ENCODE peak calls at places on chromosomes 12 and 14, in six cellular contexts. W, P, I, D, N and B are unnamed samples.

GRCh38 chr12:91381309-91381804 is 198.7 kb upstream of the DCN start:
- DNase-seq in W (no peak), P (peak; percentile 91), I (peak; percentile 40), D (no peak), N (no peak), B (peak; percentile 81)

GRCh38 chr14:49972840-49973239 is 80.0 kb downstream of the ARF6 start:
- DNase-seq in W (peak; percentile 71), P (peak; percentile 89), I (peak; percentile 97), D (no peak), N (peak; percentile 95), B (peak; percentile 89)

GRCh38 chr12:48810817-48811453 is 7.4 kb upstream of the CACNB3 start:
- DNase-seq in W (no peak), P (peak; percentile 99), I (peak; percentile 62), D (no peak), N (peak; percentile 67), B (peak; percentile 47)

GRCh38 chr12:115374480-115375187 is 690.7 kb upstream of the TBX3 start:
- DNase-seq in W (no peak), P (no peak), I (no peak), D (no peak), N (no peak), B (peak; percentile 86)

GRCh38 chr12:44286821-44287220 is 450.9 kb downstream of the TMEM117 start:
- DNase-seq in W (no peak), P (no peak), I (no peak), D (no peak), N (no peak), B (no peak)

GRCh38 chr14:103803661-103804060 is 43.7 kb downstream of the PPP1R13B start:
- DNase-seq in W (no peak), P (no peak), I (peak; percentile 28), D (no peak), N (no peak), B (peak; percentile 78)

GRCh38 chr12:8033153-8034044 is 883 bp downstream of the FOXJ2 start:
- DNase-seq in W (no peak), P (peak; percentile 38), I (peak; percentile 26), D (peak; percentile 88), N (peak; percentile 43), B (peak; percentile 41)

GRCh38 chr14:89040080-89040437 is 215.6 kb downstream of the TTC8 start:
- DNase-seq in W (no peak), P (no peak), I (no peak), D (no peak), N (no peak), B (no peak)

GRCh38 chr12:18250313-18250916 is 10.9 kb upstream of the PIK3C2G start:
- DNase-seq in W (peak; percentile 54), P (peak; percentile 84), I (peak; percentile 75), D (no peak), N (no peak), B (peak; percentile 58)

GRCh38 chr12:14957769-14958168 is 3.6 kb downstream of the ARHGDIB start:
- DNase-seq in W (no peak), P (no peak), I (no peak), D (no peak), N (no peak), B (no peak)
- H4K20me1 ChIP-seq in W (no peaks in the 10 kb centered on the region), P (no peaks in the 10 kb centered on the region), I (no peaks in the 10 kb centered on the region), D (no peaks in the 10 kb centered on the region), N (no peaks in the 10 kb centered on the region), B (no peaks in the 10 kb centered on the region)

DNA sequence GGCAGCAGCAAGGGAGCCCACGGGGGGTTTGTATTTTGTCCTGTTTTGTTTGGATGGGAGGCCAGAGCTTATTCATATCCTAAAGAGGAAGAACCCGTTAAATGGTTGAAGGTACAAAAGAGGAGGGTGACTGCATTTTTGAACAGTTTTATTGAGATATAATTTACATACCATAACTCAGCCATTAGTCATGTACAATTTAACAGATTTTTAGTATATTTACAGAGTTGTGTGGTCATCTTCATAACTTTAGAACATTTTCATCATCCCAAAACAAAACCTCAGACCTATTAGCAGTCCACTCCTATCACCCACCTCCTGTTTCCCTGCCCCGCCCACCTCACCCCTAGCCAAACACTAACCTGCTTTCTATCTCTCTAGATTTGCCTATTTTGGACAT is 12.6 kb downstream of the NRDE2 start:
- DNase-seq in W (no peak), P (no peak), I (peak; percentile 45), D (no peak), N (no peak), B (no peak)
- H4K20me1 ChIP-seq in W (no peaks in the 10 kb centered on the region), P (no peaks in the 10 kb centered on the region), I (peaks cover 5% of the 10 kb centered on the region), D (no peaks in the 10 kb centered on the region), N (no peaks in the 10 kb centered on the region), B (no peaks in the 10 kb centered on the region)

GRCh38 chr12:110555509-110556406 is 27.4 kb downstream of the PPTC7 start:
- DNase-seq in W (no peak), P (peak; percentile 84), I (peak; percentile 32), D (no peak), N (peak; percentile 43), B (peak; percentile 76)
- H4K20me1 ChIP-seq in W (peaks cover 5% of the 10 kb centered on the region), P (no peaks in the 10 kb centered on the region), I (peaks cover 28% of the 10 kb centered on the region), D (peaks cover 6% of the 10 kb centered on the region), N (peaks cover 28% of the 10 kb centered on the region), B (no peaks in the 10 kb centered on the region)

DNA sequence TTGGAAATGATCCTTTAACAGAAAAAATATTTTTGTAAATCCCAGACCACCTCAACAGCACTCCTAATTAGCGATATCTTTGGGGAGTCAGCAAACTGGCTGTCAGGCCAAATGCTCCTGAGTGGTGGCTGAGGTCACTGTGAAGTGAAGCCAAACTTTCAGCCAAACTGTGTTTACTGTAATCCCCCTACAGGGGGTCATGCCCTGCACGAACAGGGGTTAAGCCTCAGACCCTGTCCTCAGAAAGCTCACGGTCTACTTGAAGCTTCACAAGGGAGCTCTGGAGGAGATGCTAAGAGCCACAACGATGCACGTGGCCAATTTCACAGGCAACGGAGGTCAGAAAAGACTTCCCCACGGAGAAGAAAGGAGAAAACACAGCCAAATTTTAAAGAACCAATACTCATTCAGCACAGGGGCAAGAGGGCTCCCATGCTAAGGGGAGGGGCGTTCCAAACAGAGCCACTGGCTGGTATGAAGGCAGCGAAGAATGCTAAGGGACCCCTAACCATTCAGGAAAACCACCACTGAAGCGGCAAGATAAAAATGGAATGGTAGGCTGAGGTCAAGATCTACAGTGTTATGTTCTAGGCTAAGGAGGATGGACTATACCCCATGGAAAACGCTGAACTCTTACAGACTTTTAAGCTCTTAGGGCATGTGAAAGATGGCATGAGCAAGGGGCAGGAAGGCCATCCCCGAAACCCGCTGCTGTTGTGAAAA is 105.4 kb downstream of the ITPR2 start:
- DNase-seq in W (no peak), P (no peak), I (no peak), D (no peak), N (no peak), B (no peak)
- H4K20me1 ChIP-seq in W (no peaks in the 10 kb centered on the region), P (no peaks in the 10 kb centered on the region), I (no peaks in the 10 kb centered on the region), D (no peaks in the 10 kb centered on the region), N (no peaks in the 10 kb centered on the region), B (no peaks in the 10 kb centered on the region)

DNA sequence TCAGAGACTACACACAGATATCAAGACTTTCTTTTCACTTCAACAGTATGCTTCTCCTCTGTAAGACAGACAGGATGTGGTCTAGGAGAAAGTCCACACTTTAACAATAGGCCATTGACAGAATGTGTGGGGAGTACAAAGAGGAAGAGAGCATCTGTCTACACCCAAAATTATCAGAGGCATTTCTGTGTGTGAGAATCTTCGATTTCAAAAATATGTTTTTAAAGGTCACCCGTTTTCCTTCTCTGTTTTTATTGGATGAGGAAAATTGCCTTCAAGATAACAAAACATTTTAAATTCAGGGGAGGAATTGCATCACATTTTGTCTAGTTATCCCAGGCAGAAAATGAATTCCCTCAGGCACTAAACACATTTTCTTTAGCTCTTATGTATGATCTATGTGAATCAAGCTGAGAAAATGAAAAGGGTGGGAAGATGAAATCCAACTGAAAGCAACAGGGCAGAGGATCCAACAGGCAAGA is 16.4 kb downstream of the NAV3 start:
- DNase-seq in W (no peak), P (no peak), I (peak; percentile 39), D (no peak), N (no peak), B (peak; percentile 67)
- H4K20me1 ChIP-seq in W (no peaks in the 10 kb centered on the region), P (no peaks in the 10 kb centered on the region), I (peaks cover 14% of the 10 kb centered on the region), D (no peaks in the 10 kb centered on the region), N (no peaks in the 10 kb centered on the region), B (no peaks in the 10 kb centered on the region)

GRCh38 chr12:132726386-132726785 is 15.7 kb downstream of the PGAM5 start:
- DNase-seq in W (no peak), P (no peak), I (no peak), D (no peak), N (no peak), B (no peak)

GRCh38 chr12:132720606-132721005 is 10.0 kb downstream of the PGAM5 start:
- DNase-seq in W (no peak), P (no peak), I (no peak), D (no peak), N (no peak), B (no peak)

GRCh38 chr12:132724506-132725220 is 14.0 kb downstream of the PGAM5 start:
- DNase-seq in W (no peak), P (no peak), I (no peak), D (no peak), N (no peak), B (no peak)

GRCh38 chr12:132723015-132723763 is 12.5 kb downstream of the PGAM5 start:
- DNase-seq in W (no peak), P (no peak), I (no peak), D (no peak), N (no peak), B (no peak)

GRCh38 chr12:132723764-132724140 is 13.1 kb downstream of the PGAM5 start:
- DNase-seq in W (no peak), P (no peak), I (no peak), D (no peak), N (no peak), B (no peak)
- H4K20me1 ChIP-seq in W (peaks cover 3% of the 10 kb centered on the region), P (no peaks in the 10 kb centered on the region), I (peaks cover 28% of the 10 kb centered on the region), D (no peaks in the 10 kb centered on the region), N (peaks cover 58% of the 10 kb centered on the region), B (no peaks in the 10 kb centered on the region)

GRCh38 chr12:131988054-131988796 is 38.5 kb downstream of the EP400 start:
- DNase-seq in W (no peak), P (no peak), I (no peak), D (no peak), N (no peak), B (no peak)
- H4K20me1 ChIP-seq in W (no peaks in the 10 kb centered on the region), P (no peaks in the 10 kb centered on the region), I (no peaks in the 10 kb centered on the region), D (no peaks in the 10 kb centered on the region), N (no peaks in the 10 kb centered on the region), B (no peaks in the 10 kb centered on the region)

GRCh38 chr12:51012570-51013236 is 13.5 kb downstream of the SLC11A2 start:
- DNase-seq in W (no peak), P (no peak), I (no peak), D (no peak), N (no peak), B (no peak)
- H4K20me1 ChIP-seq in W (peaks cover 6% of the 10 kb centered on the region), P (no peaks in the 10 kb centered on the region), I (peaks cover 3% of the 10 kb centered on the region), D (no peaks in the 10 kb centered on the region), N (peaks cover 5% of the 10 kb centered on the region), B (no peaks in the 10 kb centered on the region)